ENCODE peak calls at places on chromosomes 7 and 10, in five cellular contexts. K is NAMALWA, I is HCT116, Y is AG08396, O is A172. M is an unnamed sample.

GRCh38 chr7:5557920-5558401 is 134.3 kb upstream of the TNRC18 start:
- DNase-seq in K (peak; percentile 71), I (no peak), Y (peak; percentile 77), O (peak; percentile 59), M (no peak)

GRCh38 chr7:154748387-154748786 is 254.5 kb downstream of the PAXIP1 start:
- DNase-seq in K (no peak), I (no peak), Y (no peak), O (no peak), M (no peak)

GRCh38 chr7:139875821-139876241 is 46.8 kb downstream of the TBXAS1 start:
- DNase-seq in K (no peak), I (no peak), Y (no peak), O (no peak), M (no peak)

GRCh38 chr10:92695679-92696605 is 6.2 kb downstream of the HHEX start:
- DNase-seq in K (no peak), I (no peak), Y (peak; percentile 86), O (peak; percentile 41), M (peak; percentile 63)

GRCh38 chr7:131007439-131008330 is 273.7 kb upstream of the KLF14 start:
- DNase-seq in K (peak; percentile 93), I (peak; percentile 85), Y (peak; percentile 53), O (peak; percentile 66), M (peak; percentile 51)

GRCh38 chr7:134071355-134072331 is 55.5 kb upstream of the LRGUK start:
- DNase-seq in K (no peak), I (no peak), Y (no peak), O (no peak), M (no peak)

GRCh38 chr7:13702261-13702660 is 287.2 kb downstream of the ETV1 start:
- DNase-seq in K (no peak), I (no peak), Y (no peak), O (no peak), M (no peak)

GRCh38 chr10:123840714-123841113 is 50.9 kb downstream of the CPXM2 start:
- DNase-seq in K (no peak), I (no peak), Y (no peak), O (no peak), M (no peak)

GRCh38 chr10:130352291-130352645 is 216.1 kb downstream of the GLRX3 start:
- DNase-seq in K (no peak), I (no peak), Y (no peak), O (no peak), M (no peak)

GRCh38 chr10:51879238-51879637 is 179.8 kb upstream of the CSTF2T start:
- DNase-seq in K (no peak), I (no peak), Y (peak; percentile 44), O (peak; percentile 11), M (no peak)

GRCh38 chr7:91636728-91637127 is 243.8 kb downstream of the MTERF1 start:
- DNase-seq in K (no peak), I (no peak), Y (no peak), O (no peak), M (no peak)

GRCh38 chr7:94888542-94888941 is 18.9 kb upstream of the PPP1R9A start:
- DNase-seq in K (peak; percentile 33), I (peak; percentile 34), Y (no peak), O (no peak), M (no peak)

GRCh38 chr10:69318997-69319727 is 40.9 kb downstream of the HK1 start:
- DNase-seq in K (no peak), I (no peak), Y (peak; percentile 81), O (peak; percentile 60), M (peak; percentile 36)

GRCh38 chr10:73581912-73582311 is 9.2 kb downstream of the USP54 start:
- DNase-seq in K (no peak), I (no peak), Y (no peak), O (no peak), M (no peak)

GRCh38 chr7:111903797-111904196 is 302.4 kb downstream of the DOCK4 start:
- DNase-seq in K (no peak), I (no peak), Y (no peak), O (peak; percentile 82), M (no peak)

GRCh38 chr10:37619336-37619735 is 238.1 kb downstream of the ZNF248 start:
- DNase-seq in K (no peak), I (no peak), Y (no peak), O (no peak), M (no peak)

GRCh38 chr7:134130124-134130523 is 3.0 kb downstream of the LRGUK start:
- DNase-seq in K (no peak), I (no peak), Y (no peak), O (no peak), M (no peak)

GRCh38 chr10:75399461-75400162 is 2.0 kb downstream of the ZNF503 start:
- DNase-seq in K (no peak), I (no peak), Y (peak; percentile 80), O (peak; percentile 62), M (peak; percentile 65)

GRCh38 chr7:77519672-77520071 is 17.4 kb upstream of the PTPN12 start:
- DNase-seq in K (no peak), I (no peak), Y (no peak), O (no peak), M (no peak)

GRCh38 chr7:149188213-149188612 is 7.1 kb upstream of the ZNF282 start:
- DNase-seq in K (no peak), I (no peak), Y (no peak), O (no peak), M (no peak)

GRCh38 chr7:155173905-155174304 is 103.8 kb downstream of the HTR5A start:
- DNase-seq in K (no peak), I (no peak), Y (no peak), O (no peak), M (no peak)

GRCh38 chr10:92688927-92689662 is 660 bp upstream of the HHEX start:
- DNase-seq in K (peak; percentile 53), I (no peak), Y (peak; percentile 45), O (no peak), M (peak; percentile 25)

GRCh38 chr10:67629461-67629971 is 66.5 kb downstream of the CTNNA3 start:
- DNase-seq in K (no peak), I (no peak), Y (no peak), O (peak; percentile 27), M (no peak)

GRCh38 chr10:7826971-7827370 is 8.7 kb downstream of the TAF3 start:
- DNase-seq in K (no peak), I (no peak), Y (peak; percentile 45), O (peak; percentile 69), M (peak; percentile 43)

M was measured in HTR-8/SVneo.